ENCODE peak calls at places on chromosomes 13 and 19, in seven cellular contexts. S, U, Z, C, Y, B and P are unnamed samples.

GRCh38 chr13:70703755-70704154 is 595.5 kb upstream of the KLHL1 start:
- DNase-seq in S (no peak), U (no peak), Z (no peak), C (no peak), Y (no peak), B (no peak), P (no peak)

GRCh38 chr19:19591133-19591825 is 27.2 kb downstream of the PBX4 start:
- DNase-seq in S (no peak), U (peak), Z (no peak), C (peak), Y (peak), B (peak), P (no peak)

GRCh38 chr13:43360911-43361605 is 337.7 kb downstream of the DNAJC15 start:
- DNase-seq in S (no peak), U (peak), Z (no peak), C (no peak), Y (peak), B (no peak), P (no peak)

GRCh38 chr13:64936879-64937278 is 2293.3 kb downstream of the PCDH9 start:
- DNase-seq in S (no peak), U (no peak), Z (no peak), C (no peak), Y (no peak), B (no peak), P (no peak)

GRCh38 chr19:9709305-9709704 is 34.4 kb upstream of the ZNF562 start:
- DNase-seq in S (no peak), U (no peak), Z (no peak), C (no peak), Y (no peak), B (no peak), P (no peak)

GRCh38 chr19:12777217-12778019 is 2.1 kb upstream of the HOOK2 start:
- DNase-seq in S (peak), U (peak), Z (peak), C (peak), Y (peak), B (peak), P (no peak)

GRCh38 chr19:50548191-50549058 is 19.8 kb downstream of the LRRC4B start:
- DNase-seq in S (no peak), U (no peak), Z (peak), C (no peak), Y (no peak), B (no peak), P (no peak)

GRCh38 chr19:46984077-46985010 is 35.3 kb upstream of the NPAS1 start:
- DNase-seq in S (peak), U (peak), Z (no peak), C (no peak), Y (no peak), B (no peak), P (no peak)

GRCh38 chr13:22080832-22081231 is 410.0 kb downstream of the FGF9 start:
- DNase-seq in S (no peak), U (no peak), Z (no peak), C (no peak), Y (no peak), B (no peak), P (no peak)

GRCh38 chr13:68439821-68440220 is 1209.7 kb upstream of the PCDH9 start:
- DNase-seq in S (no peak), U (no peak), Z (no peak), C (no peak), Y (no peak), B (no peak), P (no peak)

GRCh38 chr19:3238066-3238561 is 13.7 kb downstream of the CELF5 start:
- DNase-seq in S (no peak), U (no peak), Z (no peak), C (no peak), Y (no peak), B (no peak), P (no peak)

GRCh38 chr19:11281336-11282049 is 14.5 kb upstream of the TSPAN16 start:
- DNase-seq in S (no peak), U (no peak), Z (no peak), C (no peak), Y (peak), B (no peak), P (no peak)

GRCh38 chr13:29975287-29975686 is 124.9 kb upstream of the UBL3 start:
- DNase-seq in S (no peak), U (no peak), Z (no peak), C (no peak), Y (no peak), B (no peak), P (no peak)

GRCh38 chr19:16969127-16969526 is 57.5 kb downstream of the CPAMD8 start:
- DNase-seq in S (no peak), U (no peak), Z (no peak), C (no peak), Y (peak), B (no peak), P (no peak)

GRCh38 chr13:32976046-32976781 is 40.0 kb upstream of the KL start:
- DNase-seq in S (no peak), U (no peak), Z (no peak), C (no peak), Y (no peak), B (no peak), P (peak)

GRCh38 chr13:109198585-109198984 is 569.2 kb downstream of the MYO16 start:
- DNase-seq in S (no peak), U (no peak), Z (no peak), C (no peak), Y (peak), B (no peak), P (no peak)

GRCh38 chr13:44302233-44302632 is 71.4 kb upstream of the SERP2 start:
- DNase-seq in S (no peak), U (no peak), Z (no peak), C (no peak), Y (peak), B (no peak), P (no peak)

GRCh38 chr19:38702278-38702677 is 42.0 kb downstream of the CAPN12 start:
- DNase-seq in S (no peak), U (no peak), Z (no peak), C (no peak), Y (no peak), B (no peak), P (no peak)

GRCh38 chr13:97298816-97299215 is 76.7 kb downstream of the MBNL2 start:
- DNase-seq in S (no peak), U (no peak), Z (no peak), C (no peak), Y (no peak), B (no peak), P (peak)

GRCh38 chr19:29650988-29651387 is 14.3 kb upstream of the PLEKHF1 start:
- DNase-seq in S (no peak), U (no peak), Z (no peak), C (no peak), Y (no peak), B (no peak), P (no peak)

GRCh38 chr19:29509456-29509855 is 16.3 kb upstream of the VSTM2B start:
- DNase-seq in S (no peak), U (no peak), Z (peak), C (no peak), Y (no peak), B (no peak), P (no peak)

GRCh38 chr13:99432637-99433542 is 68.4 kb upstream of the TM9SF2 start:
- DNase-seq in S (no peak), U (peak), Z (peak), C (peak), Y (peak), B (peak), P (no peak)

GRCh38 chr19:13881231-13881691 is 4.3 kb downstream of the NANOS3 start:
- DNase-seq in S (no peak), U (no peak), Z (no peak), C (no peak), Y (no peak), B (peak), P (no peak)

GRCh38 chr13:20197361-20197834 is 4.7 kb upstream of the GJB2 start:
- DNase-seq in S (peak), U (peak), Z (no peak), C (no peak), Y (peak), B (no peak), P (no peak)